ENCODE peak calls at places on chromosome 9, in four cellular contexts. One of them, this sample, is unnamed.

GRCh38 chr9:75891277-75892167 is 1.0 kb downstream of the PCSK5 start:
- DNase-seq in astrocyte of the cerebellum: no peak
- DNase-seq in GM10248: peak
- DNase-seq in colonic mucosa: peak
- DNase-seq in this sample: no peak

GRCh38 chr9:16386579-16387077 is 483.8 kb downstream of the BNC2 start:
- DNase-seq in GM10248: no peak
- DNase-seq in colonic mucosa: no peak
- DNase-seq in astrocyte of the cerebellum: no peak
- DNase-seq in this sample: no peak

GRCh38 chr9:84481819-84482218 is 141.3 kb upstream of the SLC28A3 start:
- DNase-seq in astrocyte of the cerebellum: no peak
- DNase-seq in GM10248: no peak
- DNase-seq in colonic mucosa: no peak
- DNase-seq in this sample: no peak

GRCh38 chr9:70081120-70081495 is 37.5 kb downstream of the MAMDC2 start:
- DNase-seq in GM10248: no peak
- DNase-seq in colonic mucosa: no peak
- DNase-seq in astrocyte of the cerebellum: peak
- DNase-seq in this sample: no peak

GRCh38 chr9:98380065-98380681 is 124.7 kb upstream of the TBC1D2 start:
- DNase-seq in GM10248: peak
- DNase-seq in colonic mucosa: no peak
- DNase-seq in astrocyte of the cerebellum: no peak
- DNase-seq in this sample: no peak

GRCh38 chr9:32703635-32704034 is 68.2 kb upstream of the TAF1L start:
- DNase-seq in colonic mucosa: no peak
- DNase-seq in astrocyte of the cerebellum: no peak
- DNase-seq in GM10248: no peak
- DNase-seq in this sample: no peak

GRCh38 chr9:116482740-116483139 is 204.4 kb upstream of the TRIM32 start:
- DNase-seq in astrocyte of the cerebellum: peak
- DNase-seq in GM10248: no peak
- DNase-seq in colonic mucosa: no peak
- DNase-seq in this sample: no peak

GRCh38 chr9:35909274-35909673 is at the start of gene SPAAR:
- DNase-seq in colonic mucosa: no peak
- DNase-seq in GM10248: no peak
- DNase-seq in astrocyte of the cerebellum: no peak
- DNase-seq in this sample: no peak

GRCh38 chr9:126296687-126297086 is 29.9 kb upstream of the MVB12B start:
- DNase-seq in colonic mucosa: peak
- DNase-seq in astrocyte of the cerebellum: no peak
- DNase-seq in GM10248: no peak
- DNase-seq in this sample: no peak

GRCh38 chr9:121207371-121207940 is 5.8 kb upstream of the RAB14 start:
- DNase-seq in colonic mucosa: no peak
- DNase-seq in GM10248: peak
- DNase-seq in astrocyte of the cerebellum: no peak
- DNase-seq in this sample: no peak

GRCh38 chr9:86965627-86966395 is 18.5 kb upstream of the GAS1 start:
- DNase-seq in colonic mucosa: no peak
- DNase-seq in GM10248: no peak
- DNase-seq in astrocyte of the cerebellum: no peak
- DNase-seq in this sample: no peak

GRCh38 chr9:131393622-131394463 is at the start of gene PRRC2B:
- DNase-seq in colonic mucosa: peak
- DNase-seq in GM10248: peak
- DNase-seq in astrocyte of the cerebellum: no peak
- DNase-seq in this sample: peak

GRCh38 chr9:74760031-74760700 is 127.6 kb downstream of the TRPM6 start:
- DNase-seq in GM10248: no peak
- DNase-seq in astrocyte of the cerebellum: peak
- DNase-seq in colonic mucosa: no peak
- DNase-seq in this sample: peak

GRCh38 chr9:95507456-95508241 is 9.1 kb downstream of the PTCH1 start:
- DNase-seq in GM10248: peak
- DNase-seq in astrocyte of the cerebellum: peak
- DNase-seq in colonic mucosa: peak
- DNase-seq in this sample: peak

GRCh38 chr9:111566234-111566633 is 33.2 kb downstream of the PTGR1 start:
- DNase-seq in GM10248: no peak
- DNase-seq in astrocyte of the cerebellum: no peak
- DNase-seq in colonic mucosa: no peak
- DNase-seq in this sample: no peak

GRCh38 chr9:16784002-16784401 is 86.5 kb downstream of the BNC2 start:
- DNase-seq in GM10248: no peak
- DNase-seq in astrocyte of the cerebellum: no peak
- DNase-seq in colonic mucosa: no peak
- DNase-seq in this sample: no peak

GRCh38 chr9:113650207-113651131 is 186.9 kb downstream of the RGS3 start:
- DNase-seq in GM10248: no peak
- DNase-seq in colonic mucosa: no peak
- DNase-seq in astrocyte of the cerebellum: no peak
- DNase-seq in this sample: peak

GRCh38 chr9:34524349-34524748 is 1.6 kb upstream of the ENHO start:
- DNase-seq in colonic mucosa: no peak
- DNase-seq in GM10248: no peak
- DNase-seq in astrocyte of the cerebellum: no peak
- DNase-seq in this sample: no peak

GRCh38 chr9:34521406-34522045 is 1.3 kb downstream of the ENHO start:
- DNase-seq in astrocyte of the cerebellum: no peak
- DNase-seq in GM10248: no peak
- DNase-seq in colonic mucosa: no peak
- DNase-seq in this sample: no peak

GRCh38 chr9:34520505-34521385 is 2.0 kb downstream of the ENHO start:
- DNase-seq in colonic mucosa: no peak
- DNase-seq in astrocyte of the cerebellum: no peak
- DNase-seq in GM10248: no peak
- DNase-seq in this sample: no peak

GRCh38 chr9:34522091-34522887 is 501 bp downstream of the ENHO start:
- DNase-seq in colonic mucosa: no peak
- DNase-seq in GM10248: no peak
- DNase-seq in astrocyte of the cerebellum: no peak
- DNase-seq in this sample: no peak

DNA sequence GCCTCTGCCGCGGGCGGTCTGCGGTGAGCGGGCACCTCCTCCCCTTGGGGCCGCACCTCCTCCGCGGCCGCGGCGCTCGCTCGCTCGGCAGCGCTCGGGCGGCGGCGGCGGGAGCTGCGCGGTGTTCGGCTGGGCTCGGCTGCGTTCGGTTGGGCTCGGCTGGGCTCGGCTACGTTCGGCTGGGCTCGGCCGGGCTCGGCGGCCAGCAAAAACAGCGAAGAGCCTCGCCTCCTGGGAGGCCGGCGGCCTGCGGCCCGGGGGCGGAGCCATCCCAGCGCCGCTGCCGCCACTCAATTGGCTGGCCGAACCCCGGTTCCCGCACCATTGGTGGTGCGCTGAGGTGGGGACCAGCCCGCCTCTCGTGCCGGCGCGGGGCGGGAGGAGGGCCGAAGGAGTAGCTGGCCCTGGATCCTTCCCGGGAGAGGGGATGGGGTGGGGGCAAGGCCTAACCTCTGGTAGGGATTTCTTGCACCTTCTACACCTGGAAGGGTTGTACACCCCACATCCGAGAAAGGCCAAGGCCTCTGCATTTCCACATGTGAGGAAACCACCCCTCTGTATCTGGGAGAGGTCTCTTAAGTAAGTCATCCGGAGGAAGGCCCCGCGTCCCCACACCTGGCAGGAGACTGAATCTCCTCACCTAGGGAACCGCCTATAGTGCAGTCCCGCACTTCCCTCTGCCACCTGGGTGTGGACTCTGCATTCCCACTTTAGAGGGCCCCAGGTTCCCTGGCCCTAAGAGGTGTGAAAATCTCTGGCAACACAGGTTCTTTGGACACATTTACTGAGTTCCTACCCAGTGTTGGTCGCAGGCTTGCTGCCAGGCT is at the start of gene ENHO:
- DNase-seq in GM10248: peak
- DNase-seq in astrocyte of the cerebellum: peak
- DNase-seq in colonic mucosa: peak
- DNase-seq in this sample: peak
- TF ChIP-seq CTCF in GM10248: no peak
- TF ChIP-seq CTCF in astrocyte of the cerebellum: no peak
- TF ChIP-seq CTCF in colonic mucosa: no peak
- TF ChIP-seq CTCF in this sample: no peak

DNA sequence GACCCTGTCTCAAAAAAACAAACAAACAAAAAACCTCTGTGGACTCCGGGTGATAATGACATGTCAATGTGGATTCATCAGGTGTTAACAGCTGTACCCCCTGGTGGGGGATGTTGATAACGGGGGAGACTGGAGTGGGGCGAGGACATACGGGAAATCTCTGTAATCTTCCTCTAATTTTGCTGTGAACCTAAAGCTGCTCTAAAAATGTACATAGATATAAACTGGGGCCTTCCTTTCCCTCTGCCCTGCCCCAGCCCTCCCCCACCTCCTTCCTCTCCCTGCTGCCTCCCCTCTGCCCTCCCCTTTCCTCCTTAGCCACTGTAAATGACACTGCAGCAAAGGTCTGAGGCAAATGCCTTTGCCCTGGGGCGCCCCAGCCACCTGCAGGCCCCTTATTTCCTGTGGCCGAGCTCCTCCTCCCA is 1.4 kb upstream of the CEL start:
- DNase-seq in GM10248: no peak
- DNase-seq in astrocyte of the cerebellum: no peak
- DNase-seq in colonic mucosa: no peak
- DNase-seq in this sample: no peak
- TF ChIP-seq CTCF in GM10248: no peak
- TF ChIP-seq CTCF in astrocyte of the cerebellum: no peak
- TF ChIP-seq CTCF in colonic mucosa: no peak
- TF ChIP-seq CTCF in this sample: no peak

DNA sequence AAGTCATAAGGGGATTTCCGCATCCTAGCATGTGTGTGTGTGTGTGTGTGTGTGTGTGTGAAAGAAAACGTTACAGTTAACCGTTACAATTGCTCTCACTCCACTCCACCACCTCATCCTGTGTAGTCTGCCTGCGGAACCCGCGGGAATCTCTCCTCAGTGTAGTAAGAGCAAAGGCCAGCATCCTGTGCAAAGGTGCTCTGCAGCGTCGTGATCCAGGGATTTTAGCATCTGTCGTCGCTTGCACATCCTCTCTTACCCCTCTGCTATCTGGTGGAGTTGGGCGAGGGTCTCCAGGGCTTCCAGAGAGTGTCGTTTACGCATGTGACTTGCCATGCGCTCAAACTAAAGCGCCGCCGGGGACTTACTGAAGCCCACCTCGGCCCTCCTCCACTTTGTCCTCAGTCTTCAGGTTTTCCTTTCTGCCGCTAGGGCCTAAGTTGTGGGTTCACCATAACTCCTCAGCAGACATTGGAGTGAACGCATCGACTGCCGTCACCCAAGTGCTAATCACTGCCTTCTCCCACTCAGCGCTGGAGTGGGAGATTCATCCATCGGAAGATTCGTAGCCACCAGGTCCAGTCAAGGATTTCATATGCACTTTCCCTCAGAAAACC is 3.9 kb downstream of the CDKN2B start:
- DNase-seq in astrocyte of the cerebellum: no peak
- DNase-seq in colonic mucosa: no peak
- DNase-seq in GM10248: no peak
- DNase-seq in this sample: no peak
- TF ChIP-seq CTCF in astrocyte of the cerebellum: peak
- TF ChIP-seq CTCF in colonic mucosa: no peak
- TF ChIP-seq CTCF in GM10248: no peak
- TF ChIP-seq CTCF in this sample: no peak

GRCh38 chr9:108412755-108413154 is 443.0 kb downstream of the ACTL7B start:
- DNase-seq in GM10248: no peak
- DNase-seq in astrocyte of the cerebellum: no peak
- DNase-seq in colonic mucosa: peak
- DNase-seq in this sample: no peak
- TF ChIP-seq CTCF in GM10248: no peak
- TF ChIP-seq CTCF in astrocyte of the cerebellum: no peak
- TF ChIP-seq CTCF in colonic mucosa: no peak
- TF ChIP-seq CTCF in this sample: no peak

DNA sequence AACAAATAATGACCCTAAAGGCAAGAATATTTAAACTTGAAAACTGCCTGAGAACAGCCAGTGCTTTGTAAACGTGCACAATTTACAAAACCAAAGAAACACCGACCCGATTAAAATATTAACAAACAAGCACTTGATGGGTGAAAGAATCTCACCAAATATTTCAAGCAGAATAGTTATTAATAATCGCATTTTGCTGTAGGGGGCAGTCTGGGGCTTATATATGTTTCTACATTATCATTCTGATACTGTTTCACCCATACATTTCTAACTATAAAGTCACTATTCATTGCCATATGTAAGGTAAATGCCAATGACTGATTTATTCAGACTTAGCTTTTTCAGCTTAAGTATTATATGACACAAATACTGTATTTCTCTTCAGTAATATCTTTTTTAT is 37.7 kb downstream of the UBAP2 start:
- DNase-seq in astrocyte of the cerebellum: no peak
- DNase-seq in colonic mucosa: no peak
- DNase-seq in GM10248: no peak
- DNase-seq in this sample: no peak
- TF ChIP-seq CTCF in astrocyte of the cerebellum: no peak
- TF ChIP-seq CTCF in colonic mucosa: no peak
- TF ChIP-seq CTCF in GM10248: no peak
- TF ChIP-seq CTCF in this sample: peak

GRCh38 chr9:124410321-124410913 is 4.8 kb downstream of the PSMB7 start:
- DNase-seq in colonic mucosa: no peak
- DNase-seq in GM10248: no peak
- DNase-seq in astrocyte of the cerebellum: no peak
- DNase-seq in this sample: no peak
- TF ChIP-seq CTCF in colonic mucosa: no peak
- TF ChIP-seq CTCF in GM10248: no peak
- TF ChIP-seq CTCF in astrocyte of the cerebellum: no peak
- TF ChIP-seq CTCF in this sample: peak

GRCh38 chr9:137753192-137753765 is 124.3 kb upstream of the CACNA1B start:
- DNase-seq in colonic mucosa: no peak
- DNase-seq in astrocyte of the cerebellum: no peak
- DNase-seq in GM10248: no peak
- DNase-seq in this sample: no peak
- TF ChIP-seq CTCF in colonic mucosa: no peak
- TF ChIP-seq CTCF in astrocyte of the cerebellum: no peak
- TF ChIP-seq CTCF in GM10248: no peak
- TF ChIP-seq CTCF in this sample: no peak

This sample was measured in AG09319.